ENCODE peak calls at places on chromosomes 12 and 14, in nine cellular contexts. F is lower leg skin, M is IMR-90, L is A549, D is fibroblast of mammary gland, I is esophagus muscularis mucosa, Z is cardiac fibroblast, J is stomach, Q is choroid plexus epithelial cell. G is an unnamed sample.

GRCh38 chr14:59126714-59127436 is 61.6 kb upstream of the DAAM1 start:
- DNase-seq in F (no peak), M (peak; percentile 64), L (peak; percentile 68), D (peak; percentile 69), I (no peak), Z (peak; percentile 82), J (no peak), Q (peak; percentile 73), G (no peak)

GRCh38 chr14:96108061-96108795 is 69.1 kb downstream of the C14orf132 start:
- DNase-seq in F (peak; percentile 61), M (no peak), L (no peak), D (no peak), I (no peak), Z (no peak), J (no peak), Q (no peak), G (no peak)

GRCh38 chr12:109720152-109720855 is 6.7 kb downstream of the FAM222A start:
- DNase-seq in F (no peak), M (no peak), L (no peak), D (no peak), I (no peak), Z (no peak), J (no peak), Q (no peak), G (no peak)

GRCh38 chr12:123233505-123234299 is 466 bp downstream of the MTRFR start:
- DNase-seq in F (peak; percentile 79), M (no peak), L (no peak), D (no peak), I (no peak), Z (no peak), J (no peak), Q (peak; percentile 39), G (no peak)

GRCh38 chr14:104426771-104427125 is 152.8 kb upstream of the C14orf180 start:
- DNase-seq in F (peak; percentile 46), M (no peak), L (no peak), D (no peak), I (no peak), Z (no peak), J (no peak), Q (no peak), G (no peak)

GRCh38 chr12:116675339-116676107 is 62.3 kb downstream of the SPRING1 start:
- DNase-seq in F (no peak), M (no peak), L (no peak), D (no peak), I (no peak), Z (no peak), J (no peak), Q (no peak), G (no peak)

GRCh38 chr12:99259040-99259934 is 388.3 kb upstream of the GARIN6 start:
- DNase-seq in F (no peak), M (no peak), L (no peak), D (no peak), I (no peak), Z (no peak), J (no peak), Q (no peak), G (no peak)

GRCh38 chr12:111685322-111685810 is 390 bp downstream of the BRAP start:
- DNase-seq in F (no peak), M (no peak), L (peak; percentile 19), D (no peak), I (no peak), Z (no peak), J (no peak), Q (no peak), G (no peak)

GRCh38 chr14:101233016-101233355 is 328.3 kb upstream of the DIO3 start:
- DNase-seq in F (no peak), M (no peak), L (no peak), D (no peak), I (no peak), Z (no peak), J (no peak), Q (no peak), G (no peak)

GRCh38 chr12:7460375-7461259 is 16.7 kb upstream of the CD163L1 start:
- DNase-seq in F (no peak), M (peak; percentile 51), L (peak; percentile 66), D (peak; percentile 67), I (no peak), Z (peak; percentile 69), J (peak; percentile 52), Q (peak; percentile 73), G (no peak)

GRCh38 chr14:71583246-71583645 is 349.0 kb upstream of the RGS6 start:
- DNase-seq in F (no peak), M (no peak), L (no peak), D (no peak), I (no peak), Z (no peak), J (no peak), Q (peak; percentile 29), G (no peak)

GRCh38 chr12:14554281-14555008 is 13.2 kb downstream of the PLBD1 start:
- DNase-seq in F (peak; percentile 95), M (no peak), L (peak; percentile 42), D (peak; percentile 16), I (no peak), Z (peak; percentile 9), J (peak; percentile 92), Q (no peak), G (no peak)

GRCh38 chr14:63564318-63564717 is 21.1 kb upstream of the PPP2R5E start:
- DNase-seq in F (peak; percentile 77), M (no peak), L (peak; percentile 46), D (no peak), I (no peak), Z (peak; percentile 36), J (no peak), Q (peak; percentile 40), G (no peak)

GRCh38 chr12:58425481-58426392 is 484.4 kb downstream of the ATP23 start:
- DNase-seq in F (no peak), M (peak; percentile 94), L (peak; percentile 95), D (peak; percentile 97), I (no peak), Z (peak; percentile 95), J (peak; percentile 46), Q (peak; percentile 94), G (no peak)

GRCh38 chr12:126811401-126811800 is 1455.6 kb upstream of the TMEM132C start:
- DNase-seq in F (no peak), M (no peak), L (no peak), D (no peak), I (no peak), Z (peak; percentile 1), J (no peak), Q (no peak), G (no peak)

GRCh38 chr12:102095677-102096263 is 24.1 kb downstream of the NUP37 start:
- DNase-seq in F (no peak), M (peak; percentile 61), L (peak; percentile 31), D (peak; percentile 45), I (no peak), Z (peak; percentile 49), J (no peak), Q (peak; percentile 72), G (no peak)

GRCh38 chr14:95222870-95223398 is 65.6 kb upstream of the DICER1 start:
- DNase-seq in F (peak; percentile 7), M (peak; percentile 50), L (no peak), D (peak; percentile 89), I (no peak), Z (peak; percentile 85), J (no peak), Q (peak; percentile 92), G (no peak)

GRCh38 chr14:37045340-37046061 is 126.9 kb downstream of the SLC25A21 start:
- DNase-seq in F (no peak), M (no peak), L (no peak), D (no peak), I (no peak), Z (no peak), J (no peak), Q (no peak), G (no peak)

GRCh38 chr14:61438860-61439765 is 117.7 kb downstream of the PRKCH start:
- DNase-seq in F (peak; percentile 89), M (peak; percentile 57), L (peak; percentile 76), D (peak; percentile 30), I (peak; percentile 90), Z (peak; percentile 87), J (peak; percentile 61), Q (peak; percentile 91), G (no peak)
- H3K4me3 ChIP-seq in F (no peak overlapping the region), M (no peak overlapping the region), L (peak overlapping the region; percentile 7), D (no peak overlapping the region), I (no peak overlapping the region), Z (no peak overlapping the region), J (peak overlapping the region; percentile 25), Q (peak overlapping the region; percentile 4), G (no peak overlapping the region)

DNA sequence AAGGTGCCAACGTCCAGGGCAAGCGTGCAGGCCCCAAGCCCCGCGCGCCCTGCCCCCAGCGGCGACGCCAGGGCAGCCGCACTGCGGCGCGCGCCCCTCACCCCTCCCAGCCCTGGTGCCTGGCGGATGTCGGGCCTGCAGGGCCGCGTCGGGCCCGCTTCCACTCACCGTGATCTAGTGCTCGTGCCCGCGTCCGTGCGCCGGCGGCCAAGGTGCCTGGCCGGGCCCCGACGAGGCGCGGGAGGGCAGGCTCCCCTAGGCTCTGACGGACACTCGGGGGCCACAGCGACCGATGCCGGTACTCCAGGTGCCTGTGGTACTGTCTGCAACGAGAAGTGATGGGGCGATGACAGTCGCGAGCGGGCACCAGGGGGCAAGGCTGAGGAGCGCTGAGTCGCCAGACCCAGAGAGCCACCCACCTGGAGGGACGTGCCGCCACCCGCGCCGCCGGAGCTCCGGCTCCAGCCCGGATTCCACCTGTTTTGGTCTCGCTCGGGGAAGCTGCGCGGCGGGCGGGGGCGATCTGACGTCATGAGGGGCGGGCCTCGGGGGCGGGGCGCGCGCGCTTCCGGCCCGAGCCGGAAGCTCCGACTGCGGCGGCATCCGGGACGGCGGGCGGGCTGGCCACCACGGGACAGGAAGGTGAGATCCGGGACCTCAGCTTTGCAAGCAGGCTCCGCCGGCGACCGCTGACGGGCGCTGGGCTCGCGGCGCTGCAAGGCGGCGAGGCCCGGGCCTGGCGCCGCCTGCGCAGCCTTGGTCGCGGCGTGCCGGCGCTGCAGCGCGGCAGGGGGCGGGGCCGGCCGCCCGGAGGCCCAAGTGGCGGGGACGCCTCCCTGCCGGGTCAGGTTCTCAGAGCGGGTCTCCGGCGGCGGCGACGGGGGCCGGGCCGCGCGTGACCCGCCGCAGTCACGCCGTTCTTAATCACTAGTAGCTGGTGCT is at the start of the genes LYSET and MOAP1:
- DNase-seq in F (peak; percentile 97), M (peak; percentile 79), L (peak; percentile 88), D (peak; percentile 65), I (peak; percentile 97), Z (peak; percentile 82), J (peak; percentile 89), Q (peak; percentile 82), G (peak; percentile 90)
- TF ChIP-seq CTCF in F (no peak), M (peak; percentile 14), L (no peak), D (no peak), I (no peak), Z (no peak), J (no peak), Q (no peak), G (no peak)

DNA sequence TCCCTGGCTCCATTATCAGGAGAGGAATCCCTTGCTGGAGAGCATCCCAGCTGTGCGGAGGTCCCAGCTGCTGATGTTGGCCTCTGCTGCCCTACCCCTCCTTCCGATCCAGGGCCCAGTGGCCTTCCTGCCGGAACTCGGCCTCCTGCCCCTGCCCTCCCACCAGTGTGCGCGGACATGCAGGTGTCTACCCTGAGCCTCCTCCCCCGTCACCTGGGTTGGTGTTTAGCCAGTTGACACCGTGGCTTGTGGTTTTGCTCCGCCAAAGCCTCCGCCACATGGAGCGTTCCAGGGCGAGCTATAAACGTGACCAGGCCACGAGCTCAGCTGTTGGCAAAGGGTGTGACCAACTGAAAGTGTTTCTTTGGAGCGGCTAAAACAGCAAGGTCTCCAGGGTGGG is 1104.3 kb downstream of the BCL11B start:
- DNase-seq in F (no peak), M (no peak), L (no peak), D (no peak), I (peak; percentile 82), Z (no peak), J (no peak), Q (no peak), G (no peak)
- H3K4me3 ChIP-seq in F (no peak overlapping the region), M (no peak overlapping the region), L (no peak overlapping the region), D (no peak overlapping the region), I (no peak overlapping the region), Z (no peak overlapping the region), J (no peak overlapping the region), Q (no peak overlapping the region), G (no peak overlapping the region)

GRCh38 chr14:83071888-83072501 is 1538.3 kb upstream of the SEL1L start:
- DNase-seq in F (no peak), M (peak; percentile 19), L (peak; percentile 12), D (peak; percentile 25), I (no peak), Z (peak; percentile 17), J (no peak), Q (peak; percentile 38), G (no peak)
- TF ChIP-seq CTCF in F (no peak), M (peak; percentile 30), L (no peak), D (peak; percentile 34), I (no peak), Z (peak; percentile 5), J (no peak), Q (peak; percentile 39), G (no peak)

G was measured in vagina.